ENCODE peak calls at places on chromosomes 7 and 10, in five cellular contexts. One of them, this sample, is unnamed.

GRCh38 chr10:67790534-67791408 is 47.2 kb downstream of the DNAJC12 start:
- DNase-seq in activated naive CD8-positive, alpha-beta T cell treated with anti-CD3 and anti-CD28 coated beads, Interleukin-2, amount 50 U/mL, for 24 hours: no peak
- DNase-seq in activated effector memory CD4-positive, alpha-beta T cell treated with anti-CD3 and anti-CD28 coated beads, Interleukin-2, amount 50 U/mL, for 16 hours: peak
- DNase-seq in EH: peak
- DNase-seq in mesothelial cell of epicardium: no peak
- DNase-seq in this sample: no peak

GRCh38 chr7:139482662-139483466 is 609 bp downstream of the KLRG2 start:
- DNase-seq in EH: peak
- DNase-seq in activated naive CD8-positive, alpha-beta T cell treated with anti-CD3 and anti-CD28 coated beads, Interleukin-2, amount 50 U/mL, for 24 hours: peak
- DNase-seq in activated effector memory CD4-positive, alpha-beta T cell treated with anti-CD3 and anti-CD28 coated beads, Interleukin-2, amount 50 U/mL, for 16 hours: peak
- DNase-seq in mesothelial cell of epicardium: peak
- DNase-seq in this sample: no peak

GRCh38 chr10:31581741-31582323 is 262.8 kb downstream of the ZEB1 start:
- DNase-seq in EH: no peak
- DNase-seq in activated effector memory CD4-positive, alpha-beta T cell treated with anti-CD3 and anti-CD28 coated beads, Interleukin-2, amount 50 U/mL, for 16 hours: no peak
- DNase-seq in mesothelial cell of epicardium: no peak
- DNase-seq in activated naive CD8-positive, alpha-beta T cell treated with anti-CD3 and anti-CD28 coated beads, Interleukin-2, amount 50 U/mL, for 24 hours: no peak
- DNase-seq in this sample: no peak

GRCh38 chr10:75018873-75019272 is 92.6 kb upstream of the SAMD8 start:
- DNase-seq in activated naive CD8-positive, alpha-beta T cell treated with anti-CD3 and anti-CD28 coated beads, Interleukin-2, amount 50 U/mL, for 24 hours: no peak
- DNase-seq in mesothelial cell of epicardium: no peak
- DNase-seq in activated effector memory CD4-positive, alpha-beta T cell treated with anti-CD3 and anti-CD28 coated beads, Interleukin-2, amount 50 U/mL, for 16 hours: no peak
- DNase-seq in EH: no peak
- DNase-seq in this sample: no peak

GRCh38 chr10:61000769-61001730 is 57.1 kb upstream of the RHOBTB1 start:
- DNase-seq in mesothelial cell of epicardium: peak
- DNase-seq in EH: peak
- DNase-seq in activated naive CD8-positive, alpha-beta T cell treated with anti-CD3 and anti-CD28 coated beads, Interleukin-2, amount 50 U/mL, for 24 hours: peak
- DNase-seq in activated effector memory CD4-positive, alpha-beta T cell treated with anti-CD3 and anti-CD28 coated beads, Interleukin-2, amount 50 U/mL, for 16 hours: no peak
- DNase-seq in this sample: no peak

GRCh38 chr7:116665447-116665996 is 6.5 kb upstream of the MET start:
- DNase-seq in activated effector memory CD4-positive, alpha-beta T cell treated with anti-CD3 and anti-CD28 coated beads, Interleukin-2, amount 50 U/mL, for 16 hours: no peak
- DNase-seq in activated naive CD8-positive, alpha-beta T cell treated with anti-CD3 and anti-CD28 coated beads, Interleukin-2, amount 50 U/mL, for 24 hours: no peak
- DNase-seq in EH: no peak
- DNase-seq in mesothelial cell of epicardium: no peak
- DNase-seq in this sample: no peak

GRCh38 chr10:128660726-128661125 is 534.5 kb upstream of the MKI67 start:
- DNase-seq in EH: no peak
- DNase-seq in activated effector memory CD4-positive, alpha-beta T cell treated with anti-CD3 and anti-CD28 coated beads, Interleukin-2, amount 50 U/mL, for 16 hours: no peak
- DNase-seq in activated naive CD8-positive, alpha-beta T cell treated with anti-CD3 and anti-CD28 coated beads, Interleukin-2, amount 50 U/mL, for 24 hours: no peak
- DNase-seq in mesothelial cell of epicardium: no peak
- DNase-seq in this sample: no peak

GRCh38 chr7:26990268-26990667 is 105.5 kb downstream of the HOXA1 start:
- DNase-seq in mesothelial cell of epicardium: no peak
- DNase-seq in activated effector memory CD4-positive, alpha-beta T cell treated with anti-CD3 and anti-CD28 coated beads, Interleukin-2, amount 50 U/mL, for 16 hours: no peak
- DNase-seq in EH: peak
- DNase-seq in activated naive CD8-positive, alpha-beta T cell treated with anti-CD3 and anti-CD28 coated beads, Interleukin-2, amount 50 U/mL, for 24 hours: no peak
- DNase-seq in this sample: no peak

GRCh38 chr7:155153676-155154075 is 83.6 kb downstream of the HTR5A start:
- DNase-seq in EH: no peak
- DNase-seq in mesothelial cell of epicardium: no peak
- DNase-seq in activated naive CD8-positive, alpha-beta T cell treated with anti-CD3 and anti-CD28 coated beads, Interleukin-2, amount 50 U/mL, for 24 hours: no peak
- DNase-seq in activated effector memory CD4-positive, alpha-beta T cell treated with anti-CD3 and anti-CD28 coated beads, Interleukin-2, amount 50 U/mL, for 16 hours: peak
- DNase-seq in this sample: no peak

GRCh38 chr7:24660541-24660940 is 87.3 kb downstream of the PALS2 start:
- DNase-seq in activated effector memory CD4-positive, alpha-beta T cell treated with anti-CD3 and anti-CD28 coated beads, Interleukin-2, amount 50 U/mL, for 16 hours: no peak
- DNase-seq in mesothelial cell of epicardium: no peak
- DNase-seq in activated naive CD8-positive, alpha-beta T cell treated with anti-CD3 and anti-CD28 coated beads, Interleukin-2, amount 50 U/mL, for 24 hours: no peak
- DNase-seq in EH: no peak
- DNase-seq in this sample: no peak

GRCh38 chr10:96073722-96074121 is 30.3 kb downstream of the CCNJ start:
- DNase-seq in EH: peak
- DNase-seq in activated naive CD8-positive, alpha-beta T cell treated with anti-CD3 and anti-CD28 coated beads, Interleukin-2, amount 50 U/mL, for 24 hours: no peak
- DNase-seq in activated effector memory CD4-positive, alpha-beta T cell treated with anti-CD3 and anti-CD28 coated beads, Interleukin-2, amount 50 U/mL, for 16 hours: no peak
- DNase-seq in mesothelial cell of epicardium: no peak
- DNase-seq in this sample: no peak

GRCh38 chr10:5323446-5323845 is 41.3 kb upstream of the UCN3 start:
- DNase-seq in activated effector memory CD4-positive, alpha-beta T cell treated with anti-CD3 and anti-CD28 coated beads, Interleukin-2, amount 50 U/mL, for 16 hours: no peak
- DNase-seq in EH: no peak
- DNase-seq in mesothelial cell of epicardium: no peak
- DNase-seq in activated naive CD8-positive, alpha-beta T cell treated with anti-CD3 and anti-CD28 coated beads, Interleukin-2, amount 50 U/mL, for 24 hours: no peak
- DNase-seq in this sample: no peak

GRCh38 chr7:143299840-143300239 is 11.7 kb downstream of the CASP2 start:
- DNase-seq in activated naive CD8-positive, alpha-beta T cell treated with anti-CD3 and anti-CD28 coated beads, Interleukin-2, amount 50 U/mL, for 24 hours: peak
- DNase-seq in activated effector memory CD4-positive, alpha-beta T cell treated with anti-CD3 and anti-CD28 coated beads, Interleukin-2, amount 50 U/mL, for 16 hours: peak
- DNase-seq in mesothelial cell of epicardium: no peak
- DNase-seq in EH: peak
- DNase-seq in this sample: peak

GRCh38 chr7:26658698-26659084 is 205.7 kb downstream of the SKAP2 start:
- DNase-seq in activated naive CD8-positive, alpha-beta T cell treated with anti-CD3 and anti-CD28 coated beads, Interleukin-2, amount 50 U/mL, for 24 hours: no peak
- DNase-seq in activated effector memory CD4-positive, alpha-beta T cell treated with anti-CD3 and anti-CD28 coated beads, Interleukin-2, amount 50 U/mL, for 16 hours: no peak
- DNase-seq in EH: no peak
- DNase-seq in mesothelial cell of epicardium: no peak
- DNase-seq in this sample: no peak

GRCh38 chr10:73908853-73909611 is 1.9 kb upstream of the PLAU start:
- DNase-seq in EH: peak
- DNase-seq in activated effector memory CD4-positive, alpha-beta T cell treated with anti-CD3 and anti-CD28 coated beads, Interleukin-2, amount 50 U/mL, for 16 hours: peak
- DNase-seq in activated naive CD8-positive, alpha-beta T cell treated with anti-CD3 and anti-CD28 coated beads, Interleukin-2, amount 50 U/mL, for 24 hours: peak
- DNase-seq in mesothelial cell of epicardium: no peak
- DNase-seq in this sample: peak

GRCh38 chr7:44845476-44845875 is 2.4 kb downstream of the H2AZ2 start:
- DNase-seq in mesothelial cell of epicardium: no peak
- DNase-seq in activated naive CD8-positive, alpha-beta T cell treated with anti-CD3 and anti-CD28 coated beads, Interleukin-2, amount 50 U/mL, for 24 hours: no peak
- DNase-seq in EH: no peak
- DNase-seq in activated effector memory CD4-positive, alpha-beta T cell treated with anti-CD3 and anti-CD28 coated beads, Interleukin-2, amount 50 U/mL, for 16 hours: no peak
- DNase-seq in this sample: no peak

GRCh38 chr10:13853854-13854253 is 267.1 kb downstream of the PRPF18 start:
- DNase-seq in activated naive CD8-positive, alpha-beta T cell treated with anti-CD3 and anti-CD28 coated beads, Interleukin-2, amount 50 U/mL, for 24 hours: no peak
- DNase-seq in EH: peak
- DNase-seq in activated effector memory CD4-positive, alpha-beta T cell treated with anti-CD3 and anti-CD28 coated beads, Interleukin-2, amount 50 U/mL, for 16 hours: no peak
- DNase-seq in mesothelial cell of epicardium: no peak
- DNase-seq in this sample: no peak

GRCh38 chr10:131758942-131759315 is 141.9 kb upstream of the PPP2R2D start:
- DNase-seq in activated naive CD8-positive, alpha-beta T cell treated with anti-CD3 and anti-CD28 coated beads, Interleukin-2, amount 50 U/mL, for 24 hours: no peak
- DNase-seq in EH: no peak
- DNase-seq in mesothelial cell of epicardium: no peak
- DNase-seq in activated effector memory CD4-positive, alpha-beta T cell treated with anti-CD3 and anti-CD28 coated beads, Interleukin-2, amount 50 U/mL, for 16 hours: peak
- DNase-seq in this sample: no peak

GRCh38 chr7:35334511-35334910 is 80.6 kb upstream of the TBX20 start:
- DNase-seq in EH: peak
- DNase-seq in activated effector memory CD4-positive, alpha-beta T cell treated with anti-CD3 and anti-CD28 coated beads, Interleukin-2, amount 50 U/mL, for 16 hours: no peak
- DNase-seq in mesothelial cell of epicardium: no peak
- DNase-seq in activated naive CD8-positive, alpha-beta T cell treated with anti-CD3 and anti-CD28 coated beads, Interleukin-2, amount 50 U/mL, for 24 hours: no peak
- DNase-seq in this sample: no peak

GRCh38 chr10:115935731-115936130 is 337.3 kb downstream of the GFRA1 start:
- DNase-seq in mesothelial cell of epicardium: no peak
- DNase-seq in activated effector memory CD4-positive, alpha-beta T cell treated with anti-CD3 and anti-CD28 coated beads, Interleukin-2, amount 50 U/mL, for 16 hours: no peak
- DNase-seq in activated naive CD8-positive, alpha-beta T cell treated with anti-CD3 and anti-CD28 coated beads, Interleukin-2, amount 50 U/mL, for 24 hours: no peak
- DNase-seq in EH: no peak
- DNase-seq in this sample: no peak

GRCh38 chr10:72089618-72090017 is 1.3 kb upstream of the SPOCK2 start:
- DNase-seq in activated naive CD8-positive, alpha-beta T cell treated with anti-CD3 and anti-CD28 coated beads, Interleukin-2, amount 50 U/mL, for 24 hours: no peak
- DNase-seq in EH: no peak
- DNase-seq in activated effector memory CD4-positive, alpha-beta T cell treated with anti-CD3 and anti-CD28 coated beads, Interleukin-2, amount 50 U/mL, for 16 hours: peak
- DNase-seq in mesothelial cell of epicardium: no peak
- DNase-seq in this sample: no peak

GRCh38 chr10:36366843-36367242 is 724.7 kb upstream of the FZD8 start:
- DNase-seq in mesothelial cell of epicardium: no peak
- DNase-seq in activated effector memory CD4-positive, alpha-beta T cell treated with anti-CD3 and anti-CD28 coated beads, Interleukin-2, amount 50 U/mL, for 16 hours: no peak
- DNase-seq in activated naive CD8-positive, alpha-beta T cell treated with anti-CD3 and anti-CD28 coated beads, Interleukin-2, amount 50 U/mL, for 24 hours: no peak
- DNase-seq in EH: peak
- DNase-seq in this sample: no peak

GRCh38 chr7:127789031-127789430 is 137.0 kb downstream of the SND1 start:
- DNase-seq in EH: no peak
- DNase-seq in activated effector memory CD4-positive, alpha-beta T cell treated with anti-CD3 and anti-CD28 coated beads, Interleukin-2, amount 50 U/mL, for 16 hours: no peak
- DNase-seq in activated naive CD8-positive, alpha-beta T cell treated with anti-CD3 and anti-CD28 coated beads, Interleukin-2, amount 50 U/mL, for 24 hours: no peak
- DNase-seq in mesothelial cell of epicardium: no peak
- DNase-seq in this sample: no peak

GRCh38 chr10:86259901-86260562 is 106.6 kb downstream of the GRID1 start:
- DNase-seq in EH: no peak
- DNase-seq in activated naive CD8-positive, alpha-beta T cell treated with anti-CD3 and anti-CD28 coated beads, Interleukin-2, amount 50 U/mL, for 24 hours: no peak
- DNase-seq in activated effector memory CD4-positive, alpha-beta T cell treated with anti-CD3 and anti-CD28 coated beads, Interleukin-2, amount 50 U/mL, for 16 hours: no peak
- DNase-seq in mesothelial cell of epicardium: peak
- DNase-seq in this sample: no peak

GRCh38 chr10:13765641-13766341 is 179.0 kb downstream of the PRPF18 start:
- DNase-seq in activated effector memory CD4-positive, alpha-beta T cell treated with anti-CD3 and anti-CD28 coated beads, Interleukin-2, amount 50 U/mL, for 16 hours: no peak
- DNase-seq in mesothelial cell of epicardium: no peak
- DNase-seq in EH: peak
- DNase-seq in activated naive CD8-positive, alpha-beta T cell treated with anti-CD3 and anti-CD28 coated beads, Interleukin-2, amount 50 U/mL, for 24 hours: no peak
- DNase-seq in this sample: no peak

GRCh38 chr7:41916450-41916927 is 213.6 kb upstream of the INHBA start:
- DNase-seq in EH: peak
- DNase-seq in mesothelial cell of epicardium: no peak
- DNase-seq in activated naive CD8-positive, alpha-beta T cell treated with anti-CD3 and anti-CD28 coated beads, Interleukin-2, amount 50 U/mL, for 24 hours: no peak
- DNase-seq in activated effector memory CD4-positive, alpha-beta T cell treated with anti-CD3 and anti-CD28 coated beads, Interleukin-2, amount 50 U/mL, for 16 hours: no peak
- DNase-seq in this sample: no peak

GRCh38 chr10:92923416-92923815 is 75.1 kb downstream of the EXOC6 start:
- DNase-seq in mesothelial cell of epicardium: no peak
- DNase-seq in activated naive CD8-positive, alpha-beta T cell treated with anti-CD3 and anti-CD28 coated beads, Interleukin-2, amount 50 U/mL, for 24 hours: no peak
- DNase-seq in EH: peak
- DNase-seq in activated effector memory CD4-positive, alpha-beta T cell treated with anti-CD3 and anti-CD28 coated beads, Interleukin-2, amount 50 U/mL, for 16 hours: no peak
- DNase-seq in this sample: no peak

GRCh38 chr10:78267070-78267469 is 233.4 kb downstream of the RPS24 start:
- DNase-seq in mesothelial cell of epicardium: no peak
- DNase-seq in activated naive CD8-positive, alpha-beta T cell treated with anti-CD3 and anti-CD28 coated beads, Interleukin-2, amount 50 U/mL, for 24 hours: no peak
- DNase-seq in EH: peak
- DNase-seq in activated effector memory CD4-positive, alpha-beta T cell treated with anti-CD3 and anti-CD28 coated beads, Interleukin-2, amount 50 U/mL, for 16 hours: no peak
- DNase-seq in this sample: no peak

GRCh38 chr7:157432957-157433576 is 96.3 kb downstream of the DNAJB6 start:
- DNase-seq in EH: peak
- DNase-seq in activated effector memory CD4-positive, alpha-beta T cell treated with anti-CD3 and anti-CD28 coated beads, Interleukin-2, amount 50 U/mL, for 16 hours: peak
- DNase-seq in mesothelial cell of epicardium: peak
- DNase-seq in activated naive CD8-positive, alpha-beta T cell treated with anti-CD3 and anti-CD28 coated beads, Interleukin-2, amount 50 U/mL, for 24 hours: peak
- DNase-seq in this sample: no peak

GRCh38 chr7:140673063-140673769 is 471 bp downstream of the ADCK2 start:
- DNase-seq in activated effector memory CD4-positive, alpha-beta T cell treated with anti-CD3 and anti-CD28 coated beads, Interleukin-2, amount 50 U/mL, for 16 hours: peak
- DNase-seq in activated naive CD8-positive, alpha-beta T cell treated with anti-CD3 and anti-CD28 coated beads, Interleukin-2, amount 50 U/mL, for 24 hours: peak
- DNase-seq in mesothelial cell of epicardium: peak
- DNase-seq in EH: peak
- DNase-seq in this sample: peak

GRCh38 chr7:158394936-158395335 is 192.7 kb downstream of the PTPRN2 start:
- DNase-seq in activated naive CD8-positive, alpha-beta T cell treated with anti-CD3 and anti-CD28 coated beads, Interleukin-2, amount 50 U/mL, for 24 hours: peak
- DNase-seq in EH: no peak
- DNase-seq in activated effector memory CD4-positive, alpha-beta T cell treated with anti-CD3 and anti-CD28 coated beads, Interleukin-2, amount 50 U/mL, for 16 hours: peak
- DNase-seq in mesothelial cell of epicardium: peak
- DNase-seq in this sample: no peak

GRCh38 chr10:21517983-21518628 is 7.4 kb downstream of the SKIDA1 start:
- DNase-seq in mesothelial cell of epicardium: no peak
- DNase-seq in activated naive CD8-positive, alpha-beta T cell treated with anti-CD3 and anti-CD28 coated beads, Interleukin-2, amount 50 U/mL, for 24 hours: no peak
- DNase-seq in activated effector memory CD4-positive, alpha-beta T cell treated with anti-CD3 and anti-CD28 coated beads, Interleukin-2, amount 50 U/mL, for 16 hours: no peak
- DNase-seq in EH: peak
- DNase-seq in this sample: no peak

GRCh38 chr7:27946351-27946750 is 206.4 kb downstream of the TAX1BP1 start:
- DNase-seq in EH: no peak
- DNase-seq in activated naive CD8-positive, alpha-beta T cell treated with anti-CD3 and anti-CD28 coated beads, Interleukin-2, amount 50 U/mL, for 24 hours: no peak
- DNase-seq in activated effector memory CD4-positive, alpha-beta T cell treated with anti-CD3 and anti-CD28 coated beads, Interleukin-2, amount 50 U/mL, for 16 hours: no peak
- DNase-seq in mesothelial cell of epicardium: no peak
- DNase-seq in this sample: no peak

GRCh38 chr10:126350216-126350992 is 37.9 kb downstream of the ADAM12 start:
- DNase-seq in activated naive CD8-positive, alpha-beta T cell treated with anti-CD3 and anti-CD28 coated beads, Interleukin-2, amount 50 U/mL, for 24 hours: no peak
- DNase-seq in activated effector memory CD4-positive, alpha-beta T cell treated with anti-CD3 and anti-CD28 coated beads, Interleukin-2, amount 50 U/mL, for 16 hours: no peak
- DNase-seq in EH: peak
- DNase-seq in mesothelial cell of epicardium: no peak
- DNase-seq in this sample: no peak

GRCh38 chr7:64907641-64908326 is 4.7 kb downstream of the ZNF273 start:
- DNase-seq in mesothelial cell of epicardium: no peak
- DNase-seq in EH: no peak
- DNase-seq in activated naive CD8-positive, alpha-beta T cell treated with anti-CD3 and anti-CD28 coated beads, Interleukin-2, amount 50 U/mL, for 24 hours: no peak
- DNase-seq in activated effector memory CD4-positive, alpha-beta T cell treated with anti-CD3 and anti-CD28 coated beads, Interleukin-2, amount 50 U/mL, for 16 hours: no peak
- DNase-seq in this sample: no peak

GRCh38 chr7:42167914-42168236 is 69.1 kb downstream of the GLI3 start:
- DNase-seq in EH: no peak
- DNase-seq in mesothelial cell of epicardium: no peak
- DNase-seq in activated naive CD8-positive, alpha-beta T cell treated with anti-CD3 and anti-CD28 coated beads, Interleukin-2, amount 50 U/mL, for 24 hours: no peak
- DNase-seq in activated effector memory CD4-positive, alpha-beta T cell treated with anti-CD3 and anti-CD28 coated beads, Interleukin-2, amount 50 U/mL, for 16 hours: no peak
- DNase-seq in this sample: no peak